ENCODE peak calls at places on chromosomes 11 and 22, in eight cellular contexts. One of them, this sample, is unnamed.

GRCh38 chr22:32764330-32765116 is 37.0 kb upstream of the TIMP3 start:
- DNase-seq in BE2C: no peak
- DNase-seq in CD8-positive, alpha-beta T cell: no peak
- DNase-seq in AG09309: peak
- DNase-seq in heart right ventricle: peak
- DNase-seq in fibroblast of the aortic adventitia: peak
- DNase-seq in colonic mucosa: peak
- DNase-seq in mammary epithelial cell: peak
- DNase-seq in this sample: peak

GRCh38 chr11:69075421-69076128 is 26.8 kb downstream of the TPCN2 start:
- DNase-seq in heart right ventricle: peak
- DNase-seq in CD8-positive, alpha-beta T cell: no peak
- DNase-seq in AG09309: peak
- DNase-seq in colonic mucosa: peak
- DNase-seq in fibroblast of the aortic adventitia: peak
- DNase-seq in mammary epithelial cell: peak
- DNase-seq in BE2C: no peak
- DNase-seq in this sample: peak

GRCh38 chr11:8766993-8767374 is 84.4 kb downstream of the RPL27A start:
- DNase-seq in CD8-positive, alpha-beta T cell: no peak
- DNase-seq in fibroblast of the aortic adventitia: no peak
- DNase-seq in heart right ventricle: no peak
- DNase-seq in BE2C: no peak
- DNase-seq in mammary epithelial cell: no peak
- DNase-seq in colonic mucosa: no peak
- DNase-seq in AG09309: no peak
- DNase-seq in this sample: no peak

GRCh38 chr11:24754406-24754805 is 257.6 kb downstream of the LUZP2 start:
- DNase-seq in BE2C: no peak
- DNase-seq in fibroblast of the aortic adventitia: no peak
- DNase-seq in heart right ventricle: no peak
- DNase-seq in AG09309: no peak
- DNase-seq in colonic mucosa: no peak
- DNase-seq in mammary epithelial cell: no peak
- DNase-seq in CD8-positive, alpha-beta T cell: no peak
- DNase-seq in this sample: no peak

GRCh38 chr22:47632646-47633045 is 870.2 kb downstream of the TBC1D22A start:
- DNase-seq in heart right ventricle: no peak
- DNase-seq in BE2C: no peak
- DNase-seq in CD8-positive, alpha-beta T cell: peak
- DNase-seq in mammary epithelial cell: no peak
- DNase-seq in fibroblast of the aortic adventitia: no peak
- DNase-seq in AG09309: no peak
- DNase-seq in colonic mucosa: no peak
- DNase-seq in this sample: no peak

GRCh38 chr11:92432515-92432914 is 207.9 kb downstream of the FAT3 start:
- DNase-seq in fibroblast of the aortic adventitia: no peak
- DNase-seq in heart right ventricle: no peak
- DNase-seq in AG09309: no peak
- DNase-seq in CD8-positive, alpha-beta T cell: no peak
- DNase-seq in colonic mucosa: no peak
- DNase-seq in mammary epithelial cell: no peak
- DNase-seq in BE2C: no peak
- DNase-seq in this sample: no peak

GRCh38 chr11:128523616-128524015 is 63.7 kb downstream of the ETS1 start:
- DNase-seq in BE2C: no peak
- DNase-seq in colonic mucosa: no peak
- DNase-seq in heart right ventricle: no peak
- DNase-seq in fibroblast of the aortic adventitia: peak
- DNase-seq in mammary epithelial cell: peak
- DNase-seq in CD8-positive, alpha-beta T cell: no peak
- DNase-seq in AG09309: no peak
- DNase-seq in this sample: no peak

GRCh38 chr11:27183672-27184457 is 143.2 kb downstream of the BBOX1 start:
- DNase-seq in BE2C: peak
- DNase-seq in mammary epithelial cell: peak
- DNase-seq in heart right ventricle: peak
- DNase-seq in fibroblast of the aortic adventitia: peak
- DNase-seq in AG09309: peak
- DNase-seq in colonic mucosa: peak
- DNase-seq in CD8-positive, alpha-beta T cell: no peak
- DNase-seq in this sample: no peak

GRCh38 chr22:49934891-49935557 is 16.6 kb downstream of the CRELD2 start:
- DNase-seq in AG09309: no peak
- DNase-seq in colonic mucosa: peak
- DNase-seq in fibroblast of the aortic adventitia: peak
- DNase-seq in mammary epithelial cell: no peak
- DNase-seq in CD8-positive, alpha-beta T cell: peak
- DNase-seq in heart right ventricle: peak
- DNase-seq in BE2C: peak
- DNase-seq in this sample: no peak

GRCh38 chr11:75164318-75164827 is 13.5 kb downstream of the SLCO2B1 start:
- DNase-seq in mammary epithelial cell: no peak
- DNase-seq in colonic mucosa: no peak
- DNase-seq in heart right ventricle: no peak
- DNase-seq in fibroblast of the aortic adventitia: no peak
- DNase-seq in CD8-positive, alpha-beta T cell: no peak
- DNase-seq in AG09309: no peak
- DNase-seq in BE2C: no peak
- DNase-seq in this sample: no peak

GRCh38 chr11:130213979-130214281 is 54.3 kb downstream of the ST14 start:
- DNase-seq in mammary epithelial cell: no peak
- DNase-seq in AG09309: no peak
- DNase-seq in colonic mucosa: no peak
- DNase-seq in fibroblast of the aortic adventitia: no peak
- DNase-seq in heart right ventricle: no peak
- DNase-seq in CD8-positive, alpha-beta T cell: peak
- DNase-seq in BE2C: no peak
- DNase-seq in this sample: no peak

GRCh38 chr11:34323601-34324000 is 34.2 kb downstream of the ABTB2 start:
- DNase-seq in colonic mucosa: no peak
- DNase-seq in fibroblast of the aortic adventitia: no peak
- DNase-seq in mammary epithelial cell: no peak
- DNase-seq in BE2C: no peak
- DNase-seq in AG09309: no peak
- DNase-seq in heart right ventricle: no peak
- DNase-seq in CD8-positive, alpha-beta T cell: no peak
- DNase-seq in this sample: no peak

GRCh38 chr11:71433648-71434450 is 14.3 kb downstream of the DHCR7 start:
- DNase-seq in fibroblast of the aortic adventitia: peak
- DNase-seq in BE2C: no peak
- DNase-seq in mammary epithelial cell: no peak
- DNase-seq in CD8-positive, alpha-beta T cell: no peak
- DNase-seq in heart right ventricle: no peak
- DNase-seq in colonic mucosa: peak
- DNase-seq in AG09309: no peak
- DNase-seq in this sample: no peak

DNA sequence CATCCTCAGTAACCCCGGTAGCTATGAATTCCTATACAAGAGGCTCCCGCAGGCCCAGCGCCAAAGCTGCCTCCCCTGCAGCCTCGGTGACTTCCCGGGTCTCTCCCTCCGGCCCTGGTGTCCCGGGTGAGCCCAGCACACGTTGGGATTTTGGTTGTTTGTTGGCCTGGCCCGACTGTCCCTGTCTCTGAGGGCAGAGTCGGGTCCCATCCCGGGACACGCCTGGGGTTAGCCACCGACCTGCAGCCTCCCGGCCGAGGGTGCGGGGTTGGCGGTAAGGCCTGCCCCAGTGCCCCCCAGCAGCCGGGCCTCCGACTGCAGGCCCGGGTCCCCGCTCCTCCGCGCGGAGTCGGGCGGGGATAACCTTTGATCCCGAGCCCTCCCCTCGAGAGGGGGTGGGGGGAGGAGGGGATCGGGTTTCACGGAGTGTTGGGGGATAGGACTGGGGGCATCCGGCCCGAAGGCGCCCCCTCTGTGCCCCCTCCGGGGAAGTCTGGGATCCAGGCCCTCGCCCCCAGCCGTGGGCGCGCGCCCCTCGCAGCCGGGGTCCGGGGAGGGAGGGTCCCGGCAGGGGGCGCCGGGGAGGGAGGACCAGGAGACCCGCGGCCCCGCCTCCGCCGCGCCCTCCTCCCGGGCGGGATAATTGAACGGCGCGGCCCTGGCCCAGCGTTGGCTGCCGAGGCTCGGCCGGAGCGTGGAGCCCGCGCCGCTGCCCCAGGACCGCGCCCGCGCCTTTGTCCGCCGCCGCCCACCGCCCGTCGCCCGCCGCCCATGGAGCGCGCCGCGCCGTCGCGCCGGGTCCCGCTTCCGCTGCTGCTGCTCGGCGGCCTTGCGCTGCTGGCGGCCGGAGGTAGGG is at the start of gene FBLN1:
- DNase-seq in colonic mucosa: no peak
- DNase-seq in heart right ventricle: peak
- DNase-seq in BE2C: peak
- DNase-seq in fibroblast of the aortic adventitia: no peak
- DNase-seq in AG09309: no peak
- DNase-seq in CD8-positive, alpha-beta T cell: no peak
- DNase-seq in mammary epithelial cell: no peak
- DNase-seq in this sample: no peak
- H3K4me3 ChIP-seq in colonic mucosa: peak
- H3K4me3 ChIP-seq in heart right ventricle: peak
- H3K4me3 ChIP-seq in BE2C: peak
- H3K4me3 ChIP-seq in fibroblast of the aortic adventitia: peak
- H3K4me3 ChIP-seq in AG09309: peak
- H3K4me3 ChIP-seq in CD8-positive, alpha-beta T cell: no peak
- H3K4me3 ChIP-seq in mammary epithelial cell: peak
- H3K4me3 ChIP-seq in this sample: peak

DNA sequence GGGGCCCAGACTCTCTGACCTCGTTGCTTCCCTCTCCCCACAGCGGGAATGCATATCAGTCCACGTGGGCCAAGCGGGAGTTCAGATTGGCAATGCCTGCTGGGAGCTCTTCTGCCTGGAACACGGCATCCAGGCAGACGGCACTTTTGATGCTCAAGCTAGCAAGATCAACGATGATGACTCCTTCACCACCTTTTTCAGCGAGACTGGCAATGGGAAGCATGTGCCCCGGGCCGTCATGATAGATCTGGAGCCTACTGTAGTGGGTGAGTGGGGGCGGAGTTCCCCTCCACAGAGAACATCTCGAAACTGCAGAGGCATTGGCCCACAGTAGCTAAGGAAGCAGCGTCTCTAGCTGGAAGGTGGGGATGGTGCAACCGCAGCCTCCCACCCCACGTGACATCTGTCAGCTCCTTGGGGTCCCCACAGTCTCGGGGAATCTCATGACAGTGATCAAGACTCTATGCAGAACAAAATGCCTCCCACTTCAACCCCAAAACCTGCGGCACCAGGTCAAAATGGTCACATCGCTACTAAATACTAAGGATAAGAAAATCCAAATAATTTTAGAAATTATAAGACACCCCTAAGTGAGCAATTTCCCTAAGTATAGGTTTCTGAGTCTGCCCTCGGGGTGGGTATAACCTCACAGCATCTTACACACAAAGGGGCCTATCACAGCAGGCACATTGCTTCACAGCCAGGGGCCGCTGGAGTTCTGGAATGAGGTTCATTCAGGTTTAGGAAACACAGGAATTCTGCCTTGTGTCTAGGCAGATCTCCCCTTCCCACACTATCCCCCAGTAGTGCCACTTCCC is 11.0 kb downstream of the TUBA8 start:
- DNase-seq in mammary epithelial cell: no peak
- DNase-seq in CD8-positive, alpha-beta T cell: no peak
- DNase-seq in heart right ventricle: no peak
- DNase-seq in colonic mucosa: no peak
- DNase-seq in AG09309: no peak
- DNase-seq in fibroblast of the aortic adventitia: no peak
- DNase-seq in BE2C: no peak
- DNase-seq in this sample: no peak
- TF ChIP-seq CTCF in mammary epithelial cell: no peak
- TF ChIP-seq CTCF in CD8-positive, alpha-beta T cell: no peak
- TF ChIP-seq CTCF in heart right ventricle: no peak
- TF ChIP-seq CTCF in colonic mucosa: no peak
- TF ChIP-seq CTCF in AG09309: peak
- TF ChIP-seq CTCF in fibroblast of the aortic adventitia: no peak
- TF ChIP-seq CTCF in BE2C: no peak
- TF ChIP-seq CTCF in this sample: no peak

DNA sequence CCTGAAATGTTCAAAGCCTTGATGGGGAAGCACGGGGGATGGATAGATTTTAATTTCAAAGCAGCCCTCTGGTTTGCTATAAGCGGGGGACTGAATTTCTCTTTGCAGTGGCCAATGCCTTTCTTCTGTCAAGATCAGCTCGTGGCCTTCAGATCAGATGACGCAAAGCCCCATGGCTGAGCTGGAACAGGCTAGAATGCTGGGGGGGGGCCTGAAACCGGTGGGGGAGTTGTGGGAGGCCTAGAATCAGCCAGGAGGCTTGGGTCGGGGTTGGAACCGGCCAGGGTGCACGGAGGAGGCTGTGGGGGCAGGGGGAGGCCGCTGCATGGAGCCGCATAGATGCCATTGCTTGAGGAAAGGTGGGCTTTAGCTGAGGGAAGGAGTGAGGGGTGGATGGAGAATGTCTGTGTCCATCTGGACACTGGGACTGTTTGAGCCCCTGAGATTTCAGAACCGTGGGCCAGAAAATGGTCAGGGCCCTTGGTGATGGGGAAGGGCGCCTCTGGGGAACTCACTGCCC is 25.3 kb downstream of the CDPF1 start:
- DNase-seq in colonic mucosa: no peak
- DNase-seq in fibroblast of the aortic adventitia: no peak
- DNase-seq in heart right ventricle: no peak
- DNase-seq in AG09309: no peak
- DNase-seq in CD8-positive, alpha-beta T cell: no peak
- DNase-seq in mammary epithelial cell: no peak
- DNase-seq in BE2C: no peak
- DNase-seq in this sample: no peak
- H3K4me3 ChIP-seq in colonic mucosa: no peak
- H3K4me3 ChIP-seq in fibroblast of the aortic adventitia: no peak
- H3K4me3 ChIP-seq in heart right ventricle: no peak
- H3K4me3 ChIP-seq in AG09309: no peak
- H3K4me3 ChIP-seq in CD8-positive, alpha-beta T cell: no peak
- H3K4me3 ChIP-seq in mammary epithelial cell: no peak
- H3K4me3 ChIP-seq in BE2C: no peak
- H3K4me3 ChIP-seq in this sample: no peak

GRCh38 chr11:64611961-64612646 is 21.1 kb downstream of the SLC22A12 start:
- DNase-seq in CD8-positive, alpha-beta T cell: no peak
- DNase-seq in AG09309: no peak
- DNase-seq in BE2C: no peak
- DNase-seq in mammary epithelial cell: peak
- DNase-seq in fibroblast of the aortic adventitia: no peak
- DNase-seq in colonic mucosa: no peak
- DNase-seq in heart right ventricle: no peak
- DNase-seq in this sample: no peak

GRCh38 chr11:64613648-64614047 is 22.6 kb downstream of the SLC22A12 start:
- DNase-seq in mammary epithelial cell: no peak
- DNase-seq in colonic mucosa: no peak
- DNase-seq in CD8-positive, alpha-beta T cell: no peak
- DNase-seq in fibroblast of the aortic adventitia: no peak
- DNase-seq in AG09309: no peak
- DNase-seq in heart right ventricle: no peak
- DNase-seq in BE2C: no peak
- DNase-seq in this sample: no peak

GRCh38 chr11:64616817-64617216 is 25.8 kb downstream of the SLC22A12 start:
- DNase-seq in AG09309: no peak
- DNase-seq in heart right ventricle: no peak
- DNase-seq in colonic mucosa: no peak
- DNase-seq in BE2C: no peak
- DNase-seq in mammary epithelial cell: no peak
- DNase-seq in fibroblast of the aortic adventitia: no peak
- DNase-seq in CD8-positive, alpha-beta T cell: no peak
- DNase-seq in this sample: no peak

GRCh38 chr11:64611176-64611575 is 20.2 kb downstream of the SLC22A12 start:
- DNase-seq in AG09309: no peak
- DNase-seq in heart right ventricle: no peak
- DNase-seq in fibroblast of the aortic adventitia: no peak
- DNase-seq in CD8-positive, alpha-beta T cell: no peak
- DNase-seq in BE2C: no peak
- DNase-seq in mammary epithelial cell: no peak
- DNase-seq in colonic mucosa: no peak
- DNase-seq in this sample: no peak

GRCh38 chr11:64614927-64615326 is 23.9 kb downstream of the SLC22A12 start:
- DNase-seq in BE2C: no peak
- DNase-seq in heart right ventricle: no peak
- DNase-seq in mammary epithelial cell: no peak
- DNase-seq in fibroblast of the aortic adventitia: no peak
- DNase-seq in colonic mucosa: no peak
- DNase-seq in CD8-positive, alpha-beta T cell: no peak
- DNase-seq in AG09309: no peak
- DNase-seq in this sample: no peak
- TF ChIP-seq CTCF in BE2C: no peak
- TF ChIP-seq CTCF in heart right ventricle: no peak
- TF ChIP-seq CTCF in mammary epithelial cell: no peak
- TF ChIP-seq CTCF in fibroblast of the aortic adventitia: no peak
- TF ChIP-seq CTCF in colonic mucosa: no peak
- TF ChIP-seq CTCF in CD8-positive, alpha-beta T cell: no peak
- TF ChIP-seq CTCF in AG09309: no peak
- TF ChIP-seq CTCF in this sample: no peak

This sample was measured in BJ.